ENCODE peak calls at places on chromosomes 11 and 22, in five cellular contexts. X is tibial artery; I is transverse colon; B is CD8-positive, alpha-beta T cell; L is neural progenitor cell. H is an unnamed sample.

GRCh38 chr11:79269923-79270322 is 170.9 kb downstream of the TENM4 start:
- DNase-seq in X (no peak), I (no peak), B (no peak), L (peak; percentile 55), H (no peak)

GRCh38 chr11:119363081-119363861 is 16.8 kb upstream of the MFRP start:
- DNase-seq in X (peak; percentile 68), I (no peak), B (no peak), L (no peak), H (no peak)

GRCh38 chr11:14538926-14539554 is 18.9 kb upstream of the PSMA1 start:
- DNase-seq in X (no peak), I (no peak), B (no peak), L (no peak), H (no peak)

GRCh38 chr22:49303061-49303735 is 524.5 kb downstream of the BRD1 start:
- DNase-seq in X (peak; percentile 28), I (no peak), B (no peak), L (no peak), H (no peak)

GRCh38 chr11:12842933-12843636 is 166.0 kb upstream of the RASSF10 start:
- DNase-seq in X (no peak), I (no peak), B (no peak), L (peak; percentile 89), H (peak; percentile 91)

GRCh38 chr11:34680918-34681554 is 60.1 kb downstream of the EHF start:
- DNase-seq in X (no peak), I (no peak), B (no peak), L (no peak), H (no peak)

GRCh38 chr11:60950933-60951610 is 904 bp downstream of the SLC15A3 start:
- DNase-seq in X (no peak), I (no peak), B (no peak), L (peak; percentile 57), H (no peak)

GRCh38 chr22:39748877-39749276 is 144.7 kb downstream of the ENTHD1 start:
- DNase-seq in X (no peak), I (no peak), B (no peak), L (no peak), H (no peak)

GRCh38 chr22:33321466-33321865 is 263.3 kb upstream of the SYN3 start:
- DNase-seq in X (no peak), I (no peak), B (no peak), L (no peak), H (no peak)

GRCh38 chr22:36347094-36347493 is 40.7 kb downstream of the MYH9 start:
- DNase-seq in X (peak; percentile 93), I (no peak), B (no peak), L (no peak), H (no peak)

GRCh38 chr22:17575151-17575550 is 11.9 kb downstream of the SLC25A18 start:
- DNase-seq in X (no peak), I (no peak), B (no peak), L (no peak), H (no peak)

GRCh38 chr11:78840623-78841022 is 266.0 kb upstream of the NARS2 start:
- DNase-seq in X (no peak), I (no peak), B (no peak), L (no peak), H (no peak)

GRCh38 chr11:127191689-127192088 is 191.1 kb upstream of the KIRREL3 start:
- DNase-seq in X (no peak), I (no peak), B (no peak), L (no peak), H (no peak)

GRCh38 chr11:69643646-69644045 is 2.7 kb downstream of the CCND1 start:
- DNase-seq in X (no peak), I (no peak), B (no peak), L (no peak), H (no peak)

GRCh38 chr11:59556115-59556882 is 45.0 kb downstream of the OR4D9 start:
- DNase-seq in X (peak; percentile 78), I (no peak), B (no peak), L (peak; percentile 76), H (peak; percentile 89)

GRCh38 chr11:120179071-120179672 is 31.7 kb upstream of the OAF start:
- DNase-seq in X (peak; percentile 53), I (no peak), B (no peak), L (no peak), H (no peak)

GRCh38 chr22:31248965-31249940 is 37.2 kb downstream of the LIMK2 start:
- DNase-seq in X (no peak), I (no peak), B (no peak), L (no peak), H (peak; percentile 30)

GRCh38 chr11:47177229-47177845 is 658 bp upstream of the ARFGAP2 start:
- DNase-seq in X (peak; percentile 84), I (peak; percentile 73), B (peak; percentile 61), L (peak; percentile 85), H (peak; percentile 66)

GRCh38 chr11:70020336-70021214 is 57.5 kb upstream of the ANO1 start:
- DNase-seq in X (peak; percentile 64), I (no peak), B (no peak), L (no peak), H (no peak)

GRCh38 chr22:36925388-36926290 is 12.2 kb downstream of the CSF2RB start:
- DNase-seq in X (no peak), I (no peak), B (no peak), L (no peak), H (no peak)

GRCh38 chr11:128555606-128556005 is 31.8 kb downstream of the ETS1 start:
- DNase-seq in X (no peak), I (no peak), B (no peak), L (peak; percentile 29), H (peak; percentile 44)

GRCh38 chr22:43828711-43829447 is 16.8 kb upstream of the EFCAB6 start:
- DNase-seq in X (peak; percentile 74), I (no peak), B (no peak), L (no peak), H (no peak)

GRCh38 chr22:29195118-29195963 is 10.4 kb upstream of the EMID1 start:
- DNase-seq in X (peak; percentile 19), I (no peak), B (no peak), L (no peak), H (no peak)

GRCh38 chr11:45179686-45180085 is 33.2 kb downstream of the PRDM11 start:
- DNase-seq in X (no peak), I (no peak), B (no peak), L (no peak), H (no peak)

GRCh38 chr11:126718319-126718718 is 282.3 kb downstream of the KIRREL3 start:
- DNase-seq in X (no peak), I (no peak), B (no peak), L (no peak), H (no peak)

GRCh38 chr22:39130892-39131855 is 21.3 kb downstream of the CBX7 start:
- DNase-seq in X (peak; percentile 64), I (no peak), B (no peak), L (peak; percentile 89), H (no peak)

GRCh38 chr22:30602049-30602448 is 4.9 kb upstream of the TCN2 start:
- DNase-seq in X (no peak), I (no peak), B (no peak), L (peak; percentile 42), H (peak; percentile 21)

GRCh38 chr11:2301631-2302272 is at the start of the genes C11orf21 and TSPAN32:
- DNase-seq in X (no peak), I (peak; percentile 57), B (peak; percentile 48), L (no peak), H (peak; percentile 5)

GRCh38 chr11:132134322-132134721 is 763.9 kb downstream of the NTM start:
- DNase-seq in X (no peak), I (no peak), B (no peak), L (no peak), H (no peak)

GRCh38 chr11:117428186-117428855 is 100.7 kb downstream of the CEP164 start:
- DNase-seq in X (peak; percentile 56), I (no peak), B (no peak), L (no peak), H (no peak)

GRCh38 chr22:18991828-18992442 is 55.8 kb upstream of the PRODH start:
- DNase-seq in X (no peak), I (no peak), B (no peak), L (no peak), H (no peak)

GRCh38 chr11:16007514-16007913 is 348.8 kb downstream of the SOX6 start:
- DNase-seq in X (no peak), I (no peak), B (no peak), L (no peak), H (no peak)

GRCh38 chr11:16012125-16012751 is 344.1 kb downstream of the SOX6 start:
- DNase-seq in X (no peak), I (no peak), B (no peak), L (no peak), H (no peak)

GRCh38 chr11:16013242-16013641 is 343.1 kb downstream of the SOX6 start:
- DNase-seq in X (no peak), I (no peak), B (no peak), L (no peak), H (no peak)

GRCh38 chr11:16011396-16011795 is 344.9 kb downstream of the SOX6 start:
- DNase-seq in X (no peak), I (no peak), B (no peak), L (no peak), H (no peak)

DNA sequence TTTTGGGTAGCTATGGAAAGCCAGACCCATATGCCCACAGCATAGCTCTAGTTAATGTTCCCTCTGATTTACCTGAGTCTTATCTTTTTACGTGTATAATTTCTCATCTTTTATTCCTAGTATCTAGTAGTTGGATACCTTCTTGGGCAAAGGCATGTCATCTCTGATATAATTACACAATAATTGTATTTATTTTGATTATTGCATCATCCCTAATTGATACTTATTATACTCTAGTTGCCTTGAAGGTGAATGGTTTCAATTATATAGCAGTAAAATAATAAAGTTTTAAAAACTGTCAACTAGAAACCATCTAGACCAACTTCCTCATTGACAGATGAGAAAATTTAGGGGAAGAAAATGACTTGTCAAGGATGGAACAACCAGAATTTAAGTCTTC is 347.3 kb downstream of the SOX6 start:
- DNase-seq in X (no peak), I (no peak), B (no peak), L (no peak), H (no peak)
- H3K27me3 ChIP-seq in X (no peaks in the 10 kb centered on the region), I (no peaks in the 10 kb centered on the region), B (no peaks in the 10 kb centered on the region), L (no peaks in the 10 kb centered on the region), H (peaks cover 37% of the 10 kb centered on the region)

GRCh38 chr11:130133716-130134115 is 25.9 kb upstream of the ST14 start:
- DNase-seq in X (no peak), I (no peak), B (no peak), L (no peak), H (no peak)
- H3K36me3 ChIP-seq in X (peaks cover 57% of the 10 kb centered on the region), I (no peaks in the 10 kb centered on the region), B (no peaks in the 10 kb centered on the region), L (peaks cover 27% of the 10 kb centered on the region), H (peaks cover 73% of the 10 kb centered on the region)

GRCh38 chr22:42301072-42301741 is 30.8 kb upstream of the TCF20 start:
- DNase-seq in X (no peak), I (no peak), B (no peak), L (no peak), H (no peak)
- H3K4me3 ChIP-seq in X (no peak overlapping the region), I (no peak overlapping the region), B (peak overlapping the region; percentile 31), L (no peak overlapping the region), H (no peak overlapping the region)

DNA sequence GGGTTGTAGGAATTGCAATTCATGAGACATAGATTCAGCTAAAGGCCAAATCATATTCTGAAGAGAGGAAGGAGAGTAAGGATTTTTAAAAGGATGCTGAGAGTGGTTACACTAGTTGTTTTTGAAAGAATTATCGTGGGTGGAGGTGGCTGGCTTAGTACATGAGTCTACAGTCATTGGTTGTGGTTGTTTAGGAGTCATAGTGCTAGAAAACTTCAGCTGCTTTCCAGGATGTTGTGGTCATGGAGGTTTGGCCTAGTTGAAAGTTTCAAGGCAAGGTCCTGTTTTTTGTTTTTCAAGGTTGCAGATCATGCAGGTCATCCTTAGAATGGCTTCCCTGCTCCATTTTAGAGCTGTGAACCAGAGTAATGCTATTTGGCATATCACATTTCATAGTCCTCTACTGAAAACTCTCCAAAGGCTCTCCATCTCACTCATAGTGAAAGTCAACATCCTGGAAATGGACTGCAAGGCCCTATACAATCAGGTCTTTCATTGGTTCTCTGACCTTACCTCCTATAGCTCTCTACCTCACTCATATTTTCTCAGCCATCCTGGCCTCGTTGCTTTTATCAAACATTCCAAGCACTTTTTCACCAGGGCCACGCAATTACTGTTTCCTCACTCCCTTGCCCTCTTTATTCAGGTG is 26.1 kb upstream of the ZBTB44 start:
- DNase-seq in X (no peak), I (no peak), B (no peak), L (no peak), H (no peak)
- H3K27me3 ChIP-seq in X (peaks cover 2% of the 10 kb centered on the region), I (no peaks in the 10 kb centered on the region), B (no peaks in the 10 kb centered on the region), L (no peaks in the 10 kb centered on the region), H (no peaks in the 10 kb centered on the region)